ENCODE peak calls at places on chromosome X, in four cellular contexts. L, Y, J and I are unnamed samples.

GRCh38 chrX:114619874-114620273 is 36.0 kb downstream of the HTR2C start:
- DNase-seq in Y (peak; percentile 1), L (no peak), J (peak; percentile 25), I (no peak)

GRCh38 chrX:134459683-134460004 is 321 bp upstream of the HPRT1 start:
- DNase-seq in L (no peak), Y (no peak), J (no peak), I (no peak)

GRCh38 chrX:112636951-112637541 is 42.7 kb downstream of the LHFPL1 start:
- DNase-seq in J (no peak), Y (no peak), L (no peak), I (no peak)

GRCh38 chrX:65551086-65551485 is 16.5 kb upstream of the LAS1L start:
- DNase-seq in Y (no peak), J (no peak), L (no peak), I (no peak)

GRCh38 chrX:107686792-107687191 is 58.5 kb downstream of the PRPS1 start:
- DNase-seq in Y (no peak), L (no peak), J (no peak), I (no peak)

GRCh38 chrX:16451331-16451730 is 198.6 kb upstream of the S100G start:
- DNase-seq in Y (no peak), L (no peak), J (no peak), I (no peak)

GRCh38 chrX:110964761-110965160 is 131.2 kb upstream of the PAK3 start:
- DNase-seq in J (no peak), L (no peak), Y (no peak), I (no peak)

GRCh38 chrX:103254171-103254824 is 657 bp downstream of the TCEAL8 start:
- DNase-seq in L (no peak), J (peak; percentile 37), Y (peak; percentile 63), I (no peak)

GRCh38 chrX:139931646-139932076 is 1.2 kb downstream of the ATP11C start:
- DNase-seq in L (no peak), Y (no peak), J (peak; percentile 13), I (no peak)

GRCh38 chrX:116417214-116417613 is 19.2 kb upstream of the SLC6A14 start:
- DNase-seq in L (no peak), Y (peak; percentile 3), J (no peak), I (no peak)

GRCh38 chrX:134949271-134949670 is 41.5 kb upstream of the SMIM10 start:
- DNase-seq in L (no peak), J (no peak), Y (no peak), I (no peak)

GRCh38 chrX:132489256-132490085 is 633 bp upstream of the MBNL3 start:
- DNase-seq in J (no peak), L (no peak), Y (peak; percentile 72), I (no peak)

GRCh38 chrX:102042706-102043325 is 82.7 kb upstream of the TCEAL2 start:
- DNase-seq in J (no peak), Y (no peak), L (no peak), I (no peak)

GRCh38 chrX:46152756-46153155 is 392.5 kb downstream of the ZNF674 start:
- DNase-seq in L (no peak), J (no peak), Y (no peak), I (no peak)

GRCh38 chrX:97310373-97310772 is 426.7 kb downstream of the RPA4 start:
- DNase-seq in L (no peak), J (no peak), Y (no peak), I (no peak)

GRCh38 chrX:18661273-18661672 is 10.6 kb downstream of the RS1 start:
- DNase-seq in L (no peak), Y (no peak), J (no peak), I (no peak)

GRCh38 chrX:274904-275475 is 6.2 kb upstream of the PLCXD1 start:
- DNase-seq in J (no peak), L (no peak), Y (peak; percentile 58), I (no peak)

GRCh38 chrX:22922961-22923360 is 76.8 kb upstream of the DDX53 start:
- DNase-seq in L (no peak), J (no peak), Y (no peak), I (no peak)

GRCh38 chrX:152915541-152916241 is 17.8 kb downstream of the ZNF185 start:
- DNase-seq in J (peak; percentile 73), L (no peak), Y (no peak), I (no peak)

GRCh38 chrX:48511561-48511960 is 2.8 kb downstream of the PORCN start:
- DNase-seq in Y (peak; percentile 44), J (no peak), L (no peak), I (no peak)

GRCh38 chrX:84710611-84711010 is 208.4 kb upstream of the HDX start:
- DNase-seq in Y (no peak), J (no peak), L (no peak), I (no peak)
- H3K4me1 ChIP-seq in Y (no peaks in the 10 kb centered on the region), J (no peaks in the 10 kb centered on the region), L (no peaks in the 10 kb centered on the region), I (no peaks in the 10 kb centered on the region)

GRCh38 chrX:118974908-118975671 is 672 bp downstream of the LONRF3 start:
- DNase-seq in J (peak; percentile 41), Y (peak; percentile 53), L (no peak), I (no peak)

GRCh38 chrX:118977424-118977823 is 3.0 kb downstream of the LONRF3 start:
- DNase-seq in L (no peak), Y (no peak), J (no peak), I (no peak)

GRCh38 chrX:118978451-118978850 is 4.0 kb downstream of the LONRF3 start:
- DNase-seq in J (no peak), Y (no peak), L (no peak), I (no peak)

GRCh38 chrX:118975831-118976598 is 1.6 kb downstream of the LONRF3 start:
- DNase-seq in Y (peak; percentile 60), L (peak; percentile 40), J (peak; percentile 62), I (no peak)

GRCh38 chrX:118976599-118977340 is 2.4 kb downstream of the LONRF3 start:
- DNase-seq in Y (peak; percentile 74), J (peak; percentile 45), L (no peak), I (no peak)
- H3K4me3 ChIP-seq in Y (no peak overlapping the region), J (peak overlapping the region; percentile 52), L (peak overlapping the region; percentile 84), I (peak overlapping the region; percentile 73)

GRCh38 chrX:20063716-20064351 is 52.9 kb downstream of the MAP7D2 start:
- DNase-seq in L (no peak), Y (no peak), J (peak; percentile 12), I (no peak)

GRCh38 chrX:20071511-20072079 is 45.1 kb downstream of the MAP7D2 start:
- DNase-seq in Y (no peak), L (no peak), J (no peak), I (no peak)

GRCh38 chrX:20067709-20068315 is 48.9 kb downstream of the MAP7D2 start:
- DNase-seq in L (peak; percentile 3), J (no peak), Y (peak; percentile 47), I (peak; percentile 0)

GRCh38 chrX:20063153-20063552 is 53.6 kb downstream of the MAP7D2 start:
- DNase-seq in L (no peak), J (no peak), Y (no peak), I (no peak)

GRCh38 chrX:20066968-20067708 is 49.6 kb downstream of the MAP7D2 start:
- DNase-seq in L (no peak), Y (peak; percentile 15), J (peak; percentile 8), I (no peak)
- H3K4me1 ChIP-seq in L (no peaks in the 10 kb centered on the region), Y (peaks cover 4% of the 10 kb centered on the region), J (no peaks in the 10 kb centered on the region), I (peaks cover 2% of the 10 kb centered on the region)

GRCh38 chrX:53071604-53072417 is 10.4 kb upstream of the TSPYL2 start:
- DNase-seq in L (peak; percentile 54), J (peak; percentile 55), Y (peak; percentile 76), I (peak; percentile 10)

GRCh38 chrX:53071064-53071463 is 11.1 kb upstream of the TSPYL2 start:
- DNase-seq in Y (no peak), L (no peak), J (no peak), I (no peak)

GRCh38 chrX:53073115-53073581 is 9.0 kb upstream of the TSPYL2 start:
- DNase-seq in J (no peak), Y (no peak), L (no peak), I (no peak)

GRCh38 chrX:53074987-53075386 is 7.2 kb upstream of the TSPYL2 start:
- DNase-seq in J (peak; percentile 19), L (no peak), Y (no peak), I (no peak)

GRCh38 chrX:53072418-53073114 is 9.6 kb upstream of the TSPYL2 start:
- DNase-seq in J (no peak), Y (no peak), L (no peak), I (no peak)
- H3K4me3 ChIP-seq in J (peak overlapping the region; percentile 34), Y (no peak overlapping the region), L (peak overlapping the region; percentile 67), I (peak overlapping the region; percentile 41)

GRCh38 chrX:38841766-38842165 is 40.5 kb downstream of the MID1IP1 start:
- DNase-seq in L (no peak), J (peak; percentile 25), Y (no peak), I (no peak)
- H3K4me1 ChIP-seq in L (no peaks in the 10 kb centered on the region), J (peaks cover 20% of the 10 kb centered on the region), Y (no peaks in the 10 kb centered on the region), I (no peaks in the 10 kb centered on the region)

GRCh38 chrX:44958480-44958879 is 85.5 kb downstream of the KDM6A start:
- DNase-seq in J (no peak), Y (no peak), L (no peak), I (no peak)

GRCh38 chrX:44953734-44954502 is 80.9 kb downstream of the KDM6A start:
- DNase-seq in L (no peak), J (no peak), Y (no peak), I (no peak)

GRCh38 chrX:44952329-44953027 is 79.5 kb downstream of the KDM6A start:
- DNase-seq in J (no peak), Y (no peak), L (no peak), I (no peak)

GRCh38 chrX:44951572-44952067 is 78.6 kb downstream of the KDM6A start:
- DNase-seq in Y (no peak), L (no peak), J (no peak), I (no peak)

DNA sequence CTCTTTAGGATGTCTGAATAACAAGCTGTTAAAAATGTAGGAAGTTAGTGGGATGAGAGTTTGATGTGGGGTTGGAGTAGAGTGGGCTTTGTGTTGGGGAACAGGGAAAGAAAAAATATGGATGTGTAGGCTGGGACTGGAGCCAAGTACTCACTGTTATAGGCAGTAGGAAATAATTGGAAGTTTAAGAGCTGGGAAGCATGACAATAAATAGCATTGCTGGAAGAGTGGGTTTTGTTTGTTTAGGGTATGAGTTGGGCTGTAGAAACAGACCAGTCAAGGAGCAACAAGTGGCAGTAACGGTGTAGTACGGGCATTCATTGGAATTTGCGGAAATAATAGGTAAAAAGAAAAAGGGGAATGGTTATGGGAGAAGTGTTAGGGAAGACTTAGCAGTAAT is 81.6 kb downstream of the KDM6A start:
- DNase-seq in Y (no peak), L (no peak), J (no peak), I (no peak)
- H3K4me3 ChIP-seq in Y (no peak overlapping the region), L (no peak overlapping the region), J (no peak overlapping the region), I (no peak overlapping the region)

GRCh38 chrX:120668357-120668756 is 38.5 kb upstream of the C1GALT1C1 start:
- DNase-seq in Y (no peak), L (no peak), J (no peak), I (no peak)
- H3K4me1 ChIP-seq in Y (no peaks in the 10 kb centered on the region), L (peaks cover 4% of the 10 kb centered on the region), J (no peaks in the 10 kb centered on the region), I (no peaks in the 10 kb centered on the region)

GRCh38 chrX:37686348-37686736 is 751 bp downstream of the XK start:
- DNase-seq in L (no peak), J (no peak), Y (no peak), I (no peak)
- H3K4me3 ChIP-seq in L (peak overlapping the region; percentile 72), J (peak overlapping the region; percentile 54), Y (peak overlapping the region; percentile 19), I (peak overlapping the region; percentile 54)